ENCODE peak calls at places on chromosomes 7 and 10, in four cellular contexts. One of them, this sample, is unnamed.

GRCh38 chr7:152336754-152337368 is 98.9 kb downstream of the KMT2C start:
- DNase-seq in suprapubic skin: no peak
- DNase-seq in body of pancreas: peak; percentile 18
- DNase-seq in T-cell: peak; percentile 3
- DNase-seq in this sample: no peak

GRCh38 chr7:100696123-100696521 is 2.1 kb upstream of the GIGYF1 start:
- DNase-seq in suprapubic skin: no peak
- DNase-seq in body of pancreas: no peak
- DNase-seq in T-cell: no peak
- DNase-seq in this sample: no peak

GRCh38 chr10:73053275-73053674 is 43.4 kb downstream of the P4HA1 start:
- DNase-seq in T-cell: no peak
- DNase-seq in body of pancreas: no peak
- DNase-seq in suprapubic skin: no peak
- DNase-seq in this sample: no peak

GRCh38 chr7:861222-861621 is 15.1 kb upstream of the GET4 start:
- DNase-seq in body of pancreas: no peak
- DNase-seq in T-cell: no peak
- DNase-seq in suprapubic skin: no peak
- DNase-seq in this sample: no peak

GRCh38 chr7:15041226-15041625 is 138.7 kb upstream of the DGKB start:
- DNase-seq in T-cell: no peak
- DNase-seq in body of pancreas: no peak
- DNase-seq in suprapubic skin: no peak
- DNase-seq in this sample: no peak

GRCh38 chr7:123738356-123738755 is 10.4 kb downstream of the WASL start:
- DNase-seq in T-cell: no peak
- DNase-seq in body of pancreas: peak; percentile 19
- DNase-seq in suprapubic skin: no peak
- DNase-seq in this sample: no peak

GRCh38 chr10:69968830-69969229 is 83.8 kb upstream of the MACROH2A2 start:
- DNase-seq in T-cell: no peak
- DNase-seq in body of pancreas: no peak
- DNase-seq in suprapubic skin: no peak
- DNase-seq in this sample: no peak

GRCh38 chr7:30799206-30799975 is 28.2 kb downstream of the MINDY4 start:
- DNase-seq in T-cell: no peak
- DNase-seq in body of pancreas: peak; percentile 32
- DNase-seq in suprapubic skin: peak; percentile 72
- DNase-seq in this sample: no peak

GRCh38 chr10:11884706-11885423 is 61.7 kb downstream of the PROSER2 start:
- DNase-seq in suprapubic skin: no peak
- DNase-seq in T-cell: no peak
- DNase-seq in body of pancreas: no peak
- DNase-seq in this sample: no peak

GRCh38 chr10:88437411-88437810 is 145.7 kb downstream of the RNLS start:
- DNase-seq in body of pancreas: no peak
- DNase-seq in T-cell: no peak
- DNase-seq in suprapubic skin: no peak
- DNase-seq in this sample: no peak

GRCh38 chr10:61943699-61944444 is 42.4 kb downstream of the ARID5B start:
- DNase-seq in suprapubic skin: no peak
- DNase-seq in T-cell: peak; percentile 18
- DNase-seq in body of pancreas: peak; percentile 24
- DNase-seq in this sample: no peak

GRCh38 chr10:122294006-122294405 is 22.9 kb downstream of the BTBD16 start:
- DNase-seq in body of pancreas: no peak
- DNase-seq in T-cell: no peak
- DNase-seq in suprapubic skin: peak; percentile 86
- DNase-seq in this sample: no peak

GRCh38 chr10:132461683-132462231 is 64.8 kb downstream of the PWWP2B start:
- DNase-seq in T-cell: no peak
- DNase-seq in suprapubic skin: peak; percentile 70
- DNase-seq in body of pancreas: no peak
- DNase-seq in this sample: no peak

GRCh38 chr10:104433611-104434010 is 80.0 kb downstream of the CFAP58 start:
- DNase-seq in suprapubic skin: no peak
- DNase-seq in T-cell: no peak
- DNase-seq in body of pancreas: no peak
- DNase-seq in this sample: no peak

GRCh38 chr10:122301811-122302115 is 30.7 kb downstream of the BTBD16 start:
- DNase-seq in body of pancreas: no peak
- DNase-seq in T-cell: no peak
- DNase-seq in suprapubic skin: no peak
- DNase-seq in this sample: no peak

GRCh38 chr7:72785166-72785955 is 42.6 kb downstream of the TYW1B start:
- DNase-seq in suprapubic skin: no peak
- DNase-seq in T-cell: no peak
- DNase-seq in body of pancreas: no peak
- DNase-seq in this sample: no peak

GRCh38 chr7:90982228-90982627 is 282.0 kb upstream of the FZD1 start:
- DNase-seq in T-cell: no peak
- DNase-seq in body of pancreas: no peak
- DNase-seq in suprapubic skin: no peak
- DNase-seq in this sample: no peak

This sample was measured in CD14-positive monocyte.